ENCODE peak calls at places on chromosome 13, in nine cellular contexts. L is H9; B is esophagus squamous epithelium; Q is IMR-90; J is ovary; A is colonic mucosa; R is heart left ventricle; U is tibial nerve; F is naive thymus-derived CD4-positive, alpha-beta T cell. N is an unnamed sample.

GRCh38 chr13:37515226-37515625 is 83.3 kb downstream of the POSTN start:
- DNase-seq in L (no peak), B (no peak), Q (no peak), J (no peak), A (no peak), R (no peak), U (no peak), F (no peak), N (no peak)

GRCh38 chr13:43805681-43806128 is 18.9 kb upstream of the ENOX1 start:
- DNase-seq in L (no peak), B (no peak), Q (peak; percentile 25), J (no peak), A (no peak), R (no peak), U (no peak), F (no peak), N (no peak)

GRCh38 chr13:107331359-107331758 is 763.4 kb upstream of the ARGLU1 start:
- DNase-seq in L (no peak), B (no peak), Q (no peak), J (no peak), A (no peak), R (no peak), U (no peak), F (no peak), N (no peak)

GRCh38 chr13:61728468-61728867 is 312.8 kb upstream of the PCDH20 start:
- DNase-seq in L (no peak), B (no peak), Q (no peak), J (no peak), A (no peak), R (no peak), U (no peak), F (no peak), N (no peak)

GRCh38 chr13:43360911-43361605 is 337.7 kb downstream of the DNAJC15 start:
- DNase-seq in L (no peak), B (no peak), Q (peak; percentile 63), J (no peak), A (no peak), R (no peak), U (no peak), F (no peak), N (no peak)

GRCh38 chr13:40060318-40061007 is 405.0 kb downstream of the COG6 start:
- DNase-seq in L (no peak), B (no peak), Q (no peak), J (peak; percentile 84), A (no peak), R (no peak), U (peak; percentile 45), F (no peak), N (no peak)

GRCh38 chr13:48761256-48761655 is 107.5 kb downstream of the CYSLTR2 start:
- DNase-seq in L (no peak), B (no peak), Q (peak; percentile 58), J (no peak), A (no peak), R (no peak), U (no peak), F (no peak), N (no peak)

GRCh38 chr13:32883501-32883900 is 132.7 kb upstream of the KL start:
- DNase-seq in L (no peak), B (no peak), Q (peak; percentile 46), J (peak; percentile 41), A (no peak), R (peak; percentile 11), U (no peak), F (no peak), N (no peak)

GRCh38 chr13:21060063-21060826 is 1.1 kb downstream of the LATS2 start:
- DNase-seq in L (no peak), B (no peak), Q (peak; percentile 51), J (peak; percentile 76), A (peak; percentile 32), R (peak; percentile 44), U (no peak), F (no peak), N (no peak)

GRCh38 chr13:50375792-50376191 is 360.5 kb downstream of the KCNRG start:
- DNase-seq in L (no peak), B (no peak), Q (peak; percentile 68), J (no peak), A (no peak), R (no peak), U (no peak), F (no peak), N (no peak)

GRCh38 chr13:103287659-103288058 is 221.4 kb upstream of the SLC10A2 start:
- DNase-seq in L (no peak), B (no peak), Q (no peak), J (no peak), A (no peak), R (no peak), U (no peak), F (no peak), N (no peak)

GRCh38 chr13:30153871-30154426 is 153.4 kb downstream of the KATNAL1 start:
- DNase-seq in L (peak; percentile 55), B (no peak), Q (peak; percentile 31), J (no peak), A (no peak), R (no peak), U (no peak), F (no peak), N (no peak)

GRCh38 chr13:110103479-110103878 is 203.5 kb downstream of the COL4A1 start:
- DNase-seq in L (no peak), B (no peak), Q (no peak), J (no peak), A (no peak), R (no peak), U (no peak), F (no peak), N (no peak)

GRCh38 chr13:22086593-22086992 is 415.7 kb downstream of the FGF9 start:
- DNase-seq in L (no peak), B (no peak), Q (peak; percentile 33), J (no peak), A (no peak), R (no peak), U (no peak), F (no peak), N (no peak)

GRCh38 chr13:58994778-58995177 is 1169.0 kb downstream of the DIAPH3 start:
- DNase-seq in L (no peak), B (no peak), Q (no peak), J (no peak), A (no peak), R (no peak), U (no peak), F (no peak), N (no peak)

GRCh38 chr13:42969558-42970172 is 22.4 kb downstream of the EPSTI1 start:
- DNase-seq in L (peak; percentile 82), B (no peak), Q (peak; percentile 69), J (peak; percentile 74), A (peak; percentile 91), R (peak; percentile 80), U (peak; percentile 47), F (peak; percentile 75), N (peak; percentile 50)

GRCh38 chr13:96449920-96450319 is 360.0 kb downstream of the HS6ST3 start:
- DNase-seq in L (no peak), B (no peak), Q (no peak), J (no peak), A (no peak), R (no peak), U (no peak), F (no peak), N (no peak)
- H3K27me3 ChIP-seq in L (no peaks in the 10 kb centered on the region), B (no peaks in the 10 kb centered on the region), Q (no peaks in the 10 kb centered on the region), J (no peaks in the 10 kb centered on the region), A (no peaks in the 10 kb centered on the region), R (no peaks in the 10 kb centered on the region), U (no peaks in the 10 kb centered on the region), F (no peaks in the 10 kb centered on the region), N (no peaks in the 10 kb centered on the region)

GRCh38 chr13:45297456-45298205 is 43.4 kb downstream of the TPT1 start:
- DNase-seq in L (no peak), B (no peak), Q (no peak), J (no peak), A (no peak), R (no peak), U (no peak), F (peak; percentile 43), N (peak; percentile 22)

GRCh38 chr13:45299194-45299593 is 41.8 kb downstream of the TPT1 start:
- DNase-seq in L (no peak), B (no peak), Q (peak; percentile 45), J (no peak), A (no peak), R (no peak), U (no peak), F (no peak), N (no peak)

GRCh38 chr13:45300190-45300985 is 40.6 kb downstream of the TPT1 start:
- DNase-seq in L (no peak), B (no peak), Q (no peak), J (no peak), A (no peak), R (no peak), U (no peak), F (no peak), N (no peak)

GRCh38 chr13:45296259-45296658 is 44.7 kb downstream of the TPT1 start:
- DNase-seq in L (no peak), B (no peak), Q (peak; percentile 37), J (no peak), A (no peak), R (no peak), U (no peak), F (peak; percentile 25), N (no peak)

DNA sequence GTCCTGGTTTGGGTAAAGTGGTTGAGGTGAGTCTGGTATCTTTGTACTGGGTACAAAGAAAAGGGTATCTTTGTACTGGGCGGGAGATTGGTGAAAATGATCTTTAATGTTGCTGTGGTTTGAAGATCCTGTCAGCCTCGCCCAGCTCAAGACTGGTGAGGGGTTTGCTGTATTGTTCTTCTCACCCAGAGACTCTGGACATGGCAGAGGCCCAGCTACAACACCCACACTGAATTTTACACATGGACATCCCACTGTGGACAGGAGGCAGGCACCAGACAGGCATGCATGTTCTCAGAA is 42.8 kb downstream of the TPT1 start:
- DNase-seq in L (no peak), B (no peak), Q (no peak), J (no peak), A (no peak), R (no peak), U (no peak), F (no peak), N (no peak)
- H3K27me3 ChIP-seq in L (no peaks in the 10 kb centered on the region), B (no peaks in the 10 kb centered on the region), Q (no peaks in the 10 kb centered on the region), J (no peaks in the 10 kb centered on the region), A (no peaks in the 10 kb centered on the region), R (no peaks in the 10 kb centered on the region), U (no peaks in the 10 kb centered on the region), F (no peaks in the 10 kb centered on the region), N (no peaks in the 10 kb centered on the region)

DNA sequence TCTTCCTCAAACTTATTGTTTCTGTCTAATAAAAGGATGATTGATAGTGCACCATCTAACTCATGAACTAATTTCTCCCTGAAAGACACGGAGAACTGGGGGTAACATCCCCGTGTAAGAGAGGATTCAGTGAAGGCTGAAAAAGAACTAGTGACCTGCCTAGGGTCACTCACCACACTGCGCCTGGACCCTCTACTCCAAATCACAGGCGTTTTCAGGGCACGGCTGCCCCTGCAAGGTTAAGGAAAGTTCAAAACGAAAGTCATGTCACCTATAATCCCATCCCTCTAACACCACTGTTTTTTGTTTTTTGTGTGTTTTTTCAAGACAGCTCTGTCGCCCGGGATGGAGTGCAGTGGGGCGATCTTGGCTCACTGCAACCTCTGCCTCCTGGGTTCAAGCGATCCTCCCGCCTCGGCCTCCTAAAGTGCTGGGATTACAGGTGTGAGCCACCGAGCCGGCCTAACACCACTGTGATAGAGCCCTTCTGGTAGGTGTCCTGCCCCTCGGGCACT is 8.7 kb downstream of the URAD start:
- DNase-seq in L (no peak), B (no peak), Q (no peak), J (no peak), A (no peak), R (no peak), U (no peak), F (no peak), N (no peak)
- H3K27me3 ChIP-seq in L (peaks cover 91% of the 10 kb centered on the region), B (peaks cover 34% of the 10 kb centered on the region), Q (peaks cover 82% of the 10 kb centered on the region), J (no peaks in the 10 kb centered on the region), A (peaks cover 22% of the 10 kb centered on the region), R (peaks cover 73% of the 10 kb centered on the region), U (peaks cover 4% of the 10 kb centered on the region), F (peaks cover 13% of the 10 kb centered on the region), N (no peaks in the 10 kb centered on the region)

GRCh38 chr13:101916108-101916757 is 463.8 kb downstream of the ITGBL1 start:
- DNase-seq in L (peak; percentile 77), B (no peak), Q (no peak), J (no peak), A (no peak), R (peak; percentile 25), U (no peak), F (no peak), N (no peak)
- H3K27me3 ChIP-seq in L (peaks cover 27% of the 10 kb centered on the region), B (no peaks in the 10 kb centered on the region), Q (peaks cover 38% of the 10 kb centered on the region), J (no peaks in the 10 kb centered on the region), A (peaks cover 36% of the 10 kb centered on the region), R (peaks cover 9% of the 10 kb centered on the region), U (no peaks in the 10 kb centered on the region), F (no peaks in the 10 kb centered on the region), N (no peaks in the 10 kb centered on the region)

N was measured in MM.1S.